ENCODE peak calls at places on chromosomes 16 and 17, in five cellular contexts. Z is mesothelial cell of epicardium, D is NCI-H345, P is non-pigmented ciliary epithelial cell, B is H7. S is an unnamed sample.

GRCh38 chr16:58651965-58652348 is 22.3 kb upstream of the CNOT1 start:
- DNase-seq in B (no peak), Z (no peak), D (no peak), P (no peak), S (no peak)

GRCh38 chr17:50479522-50480141 is 972 bp downstream of the RSAD1 start:
- DNase-seq in Z (peak), D (peak), P (no peak), B (peak), S (peak)

GRCh38 chr16:80231888-80232287 is 308.9 kb upstream of the DYNLRB2 start:
- DNase-seq in D (no peak), Z (no peak), B (no peak), P (peak), S (no peak)

GRCh38 chr16:85774136-85774535 is 23.2 kb upstream of the C16orf74 start:
- DNase-seq in D (no peak), Z (no peak), B (no peak), P (no peak), S (no peak)

GRCh38 chr17:14622622-14623101 is 321.8 kb downstream of the HS3ST3B1 start:
- DNase-seq in D (no peak), Z (no peak), B (no peak), P (no peak), S (no peak)

GRCh38 chr17:43881758-43882505 is 25.4 kb downstream of the MPP2 start:
- DNase-seq in Z (no peak), P (no peak), D (no peak), B (peak), S (peak)

GRCh38 chr17:12296120-12296727 is 275.5 kb downstream of the MAP2K4 start:
- DNase-seq in Z (no peak), P (no peak), D (no peak), B (peak), S (no peak)

GRCh38 chr16:50742521-50743150 is 750 bp downstream of the CYLD start:
- DNase-seq in Z (no peak), B (peak), P (no peak), D (no peak), S (no peak)

GRCh38 chr17:12282056-12282455 is 261.4 kb downstream of the MAP2K4 start:
- DNase-seq in P (peak), D (no peak), B (no peak), Z (no peak), S (no peak)

GRCh38 chr16:1152123-1152638 is 725 bp upstream of the CACNA1H start:
- DNase-seq in B (no peak), Z (no peak), D (peak), P (no peak), S (no peak)

GRCh38 chr17:57380055-57380356 is 123.7 kb downstream of the MSI2 start:
- DNase-seq in P (no peak), D (no peak), Z (no peak), B (no peak), S (no peak)

GRCh38 chr17:81549031-81549557 is 3.1 kb downstream of the FAAP100 start:
- DNase-seq in P (no peak), Z (no peak), D (no peak), B (no peak), S (no peak)

GRCh38 chr16:11276880-11277593 is 757 bp upstream of the PRM2 start:
- DNase-seq in Z (no peak), D (no peak), P (no peak), B (no peak), S (no peak)